ENCODE peak calls at places on chromosomes 6 and 20, in four cellular contexts. One of them, this sample, is unnamed.

GRCh38 chr6:39911513-39912125 is 22.6 kb downstream of the MOCS1 start:
- DNase-seq in body of pancreas: no peak
- DNase-seq in GM12891: no peak
- DNase-seq in H1: no peak
- DNase-seq in this sample: no peak

GRCh38 chr6:7085911-7086310 is 21.9 kb upstream of the RREB1 start:
- DNase-seq in body of pancreas: peak
- DNase-seq in GM12891: no peak
- DNase-seq in H1: no peak
- DNase-seq in this sample: peak

GRCh38 chr20:652611-653109 is 340 bp downstream of the SRXN1 start:
- DNase-seq in body of pancreas: peak
- DNase-seq in GM12891: no peak
- DNase-seq in H1: no peak
- DNase-seq in this sample: peak

GRCh38 chr6:140663772-140664171 is 1289.3 kb upstream of the CITED2 start:
- DNase-seq in body of pancreas: no peak
- DNase-seq in GM12891: no peak
- DNase-seq in H1: no peak
- DNase-seq in this sample: no peak

GRCh38 chr20:48621256-48622078 is 206.3 kb downstream of the PREX1 start:
- DNase-seq in body of pancreas: no peak
- DNase-seq in GM12891: no peak
- DNase-seq in H1: no peak
- DNase-seq in this sample: peak

GRCh38 chr6:135440087-135440792 is 57.3 kb downstream of the AHI1 start:
- DNase-seq in body of pancreas: no peak
- DNase-seq in GM12891: no peak
- DNase-seq in H1: no peak
- DNase-seq in this sample: no peak

GRCh38 chr6:122042380-122042779 is 357.1 kb upstream of the HSF2 start:
- DNase-seq in body of pancreas: no peak
- DNase-seq in GM12891: no peak
- DNase-seq in H1: no peak
- DNase-seq in this sample: no peak

GRCh38 chr20:54995553-54995952 is 520.2 kb downstream of the DOK5 start:
- DNase-seq in body of pancreas: no peak
- DNase-seq in GM12891: no peak
- DNase-seq in H1: no peak
- DNase-seq in this sample: no peak

GRCh38 chr20:17502105-17502504 is 29.1 kb downstream of the BFSP1 start:
- DNase-seq in body of pancreas: no peak
- DNase-seq in GM12891: no peak
- DNase-seq in H1: no peak
- DNase-seq in this sample: no peak

GRCh38 chr6:84522135-84522535 is 242.3 kb downstream of the TBX18 start:
- DNase-seq in body of pancreas: no peak
- DNase-seq in GM12891: no peak
- DNase-seq in H1: no peak
- DNase-seq in this sample: no peak

GRCh38 chr6:99334526-99335127 is 14.8 kb downstream of the FAXC start:
- DNase-seq in body of pancreas: peak
- DNase-seq in GM12891: no peak
- DNase-seq in H1: no peak
- DNase-seq in this sample: peak

GRCh38 chr20:23147964-23148720 is 62.0 kb upstream of the CD93 start:
- DNase-seq in body of pancreas: peak
- DNase-seq in GM12891: no peak
- DNase-seq in H1: no peak
- DNase-seq in this sample: peak

GRCh38 chr6:3046295-3046694 is 22.0 kb upstream of the RIPK1 start:
- DNase-seq in body of pancreas: no peak
- DNase-seq in GM12891: no peak
- DNase-seq in H1: no peak
- DNase-seq in this sample: no peak

GRCh38 chr6:145206247-145206907 is 528.9 kb downstream of the EPM2A start:
- DNase-seq in body of pancreas: no peak
- DNase-seq in GM12891: no peak
- DNase-seq in H1: no peak
- DNase-seq in this sample: no peak

GRCh38 chr6:117110737-117111136 is 154.6 kb upstream of the VGLL2 start:
- DNase-seq in body of pancreas: no peak
- DNase-seq in GM12891: no peak
- DNase-seq in H1: no peak
- DNase-seq in this sample: no peak

GRCh38 chr6:55282145-55282544 is 45.1 kb upstream of the GFRAL start:
- DNase-seq in body of pancreas: no peak
- DNase-seq in GM12891: no peak
- DNase-seq in H1: no peak
- DNase-seq in this sample: no peak

GRCh38 chr20:57038608-57039440 is 227.6 kb downstream of the BMP7 start:
- DNase-seq in body of pancreas: no peak
- DNase-seq in GM12891: no peak
- DNase-seq in H1: no peak
- DNase-seq in this sample: no peak

GRCh38 chr6:21185849-21186478 is 407.6 kb upstream of the SOX4 start:
- DNase-seq in body of pancreas: no peak
- DNase-seq in GM12891: no peak
- DNase-seq in H1: no peak
- DNase-seq in this sample: no peak
- TF ChIP-seq POLR2A in body of pancreas: no peak
- TF ChIP-seq POLR2A in GM12891: no peak
- TF ChIP-seq POLR2A in H1: no peak
- TF ChIP-seq POLR2A in this sample: no peak

DNA sequence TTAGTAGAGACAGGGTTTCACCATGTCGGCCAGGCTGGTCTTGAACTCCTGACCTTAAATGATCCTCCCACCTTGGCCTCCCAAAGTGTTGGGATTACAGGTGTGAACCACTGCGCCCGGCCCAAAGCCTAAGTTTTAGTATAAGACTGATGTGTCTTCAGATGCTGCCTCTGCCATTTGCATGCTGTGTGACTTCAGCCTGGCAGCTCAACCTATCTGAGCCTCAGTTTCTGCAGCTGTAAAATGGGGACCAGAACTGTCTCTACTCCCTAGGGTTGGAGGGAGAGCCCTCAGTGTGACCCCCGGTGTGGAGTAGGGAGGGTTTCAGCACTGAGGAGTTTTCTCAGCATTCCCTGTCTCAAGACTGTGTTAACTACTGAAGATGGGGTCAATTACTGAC is 64.6 kb downstream of the PHACTR3 start:
- DNase-seq in body of pancreas: no peak
- DNase-seq in GM12891: no peak
- DNase-seq in H1: no peak
- DNase-seq in this sample: no peak
- TF ChIP-seq POLR2A in body of pancreas: no peak
- TF ChIP-seq POLR2A in GM12891: no peak
- TF ChIP-seq POLR2A in H1: no peak
- TF ChIP-seq POLR2A in this sample: no peak

DNA sequence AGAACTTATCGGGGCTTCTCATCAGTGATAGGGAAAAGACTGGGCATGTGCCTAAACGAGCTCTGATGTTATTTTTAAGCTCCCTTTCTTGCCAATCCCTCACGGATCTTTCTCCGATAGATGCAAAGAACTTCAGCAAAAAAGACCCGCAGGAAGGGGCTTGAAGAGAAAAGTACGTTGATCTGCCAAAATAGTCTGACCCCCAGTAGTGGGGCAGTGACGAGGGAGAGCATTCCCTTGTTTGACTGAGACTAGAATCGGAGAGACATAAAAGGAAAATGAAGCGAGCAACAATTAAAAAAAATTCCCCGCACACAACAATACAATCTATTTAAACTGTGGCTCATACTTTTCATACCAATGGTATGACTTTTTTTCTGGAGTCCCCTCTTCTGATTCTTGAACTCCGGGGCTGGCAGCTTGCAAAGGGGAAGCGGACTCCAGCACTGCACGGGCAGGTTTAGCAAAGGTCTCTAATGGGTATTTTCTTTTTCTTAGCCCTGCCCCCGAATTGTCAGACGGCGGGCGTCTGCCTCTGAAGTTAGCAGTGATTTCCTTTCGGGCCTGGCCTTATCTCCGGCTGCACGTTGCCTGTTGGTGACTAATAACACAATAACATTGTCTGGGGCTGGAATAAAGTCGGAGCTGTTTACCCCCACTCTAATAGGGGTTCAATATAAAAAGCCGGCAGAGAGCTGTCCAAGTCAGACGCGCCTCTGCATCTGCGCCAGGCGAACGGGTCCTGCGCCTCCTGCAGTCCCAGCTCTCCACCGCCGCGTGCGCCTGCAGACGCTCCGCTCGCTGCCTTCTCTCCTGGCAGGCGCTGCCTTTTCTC is at the start of gene EDN1:
- DNase-seq in body of pancreas: peak
- DNase-seq in GM12891: peak
- DNase-seq in H1: peak
- DNase-seq in this sample: peak
- TF ChIP-seq POLR2A in body of pancreas: peak
- TF ChIP-seq POLR2A in GM12891: no peak
- TF ChIP-seq POLR2A in H1: no peak
- TF ChIP-seq POLR2A in this sample: no peak

GRCh38 chr6:63713332-63713731 is 77.7 kb downstream of the PHF3 start:
- DNase-seq in body of pancreas: no peak
- DNase-seq in GM12891: no peak
- DNase-seq in H1: no peak
- DNase-seq in this sample: no peak
- TF ChIP-seq POLR2A in body of pancreas: no peak
- TF ChIP-seq POLR2A in GM12891: no peak
- TF ChIP-seq POLR2A in H1: no peak
- TF ChIP-seq POLR2A in this sample: no peak